ENCODE peak calls at places on chromosome 20, in ten cellular contexts. L is A673, T is endodermal cell, O is astrocyte, U is heart left ventricle, R is adrenal gland, G is PC-3, V is cardiac muscle cell, D is fibroblast of lung, S is heart right ventricle. B is an unnamed sample.

GRCh38 chr20:48478370-48478769 is 349.4 kb downstream of the PREX1 start:
- DNase-seq in L (peak), T (no peak), O (no peak), U (no peak), R (no peak), G (no peak), V (no peak), D (no peak), S (no peak), B (no peak)

GRCh38 chr20:56630086-56630493 is 984 bp downstream of the TFAP2C start:
- DNase-seq in L (peak), T (peak), O (peak), U (no peak), R (peak), G (peak), V (peak), D (no peak), S (peak), B (peak)

GRCh38 chr20:37703338-37703660 is 9.5 kb downstream of the CTNNBL1 start:
- DNase-seq in L (no peak), T (no peak), O (peak), U (no peak), R (no peak), G (no peak), V (no peak), D (no peak), S (no peak), B (no peak)

GRCh38 chr20:3071610-3072529 is at the start of gene OXT:
- DNase-seq in L (no peak), T (peak), O (no peak), U (peak), R (no peak), G (no peak), V (no peak), D (no peak), S (peak), B (peak)

GRCh38 chr20:24100370-24101011 is 111.9 kb upstream of the GGTLC1 start:
- DNase-seq in L (peak), T (peak), O (no peak), U (peak), R (peak), G (peak), V (peak), D (peak), S (no peak), B (no peak)

GRCh38 chr20:25227317-25227831 is 20.5 kb upstream of the PYGB start:
- DNase-seq in L (peak), T (no peak), O (peak), U (no peak), R (peak), G (peak), V (peak), D (peak), S (no peak), B (peak)

GRCh38 chr20:44407402-44408184 is 52.1 kb downstream of the HNF4A start:
- DNase-seq in L (no peak), T (no peak), O (peak), U (no peak), R (peak), G (peak), V (no peak), D (peak), S (no peak), B (no peak)

GRCh38 chr20:55116598-55116997 is 641.2 kb downstream of the DOK5 start:
- DNase-seq in L (no peak), T (no peak), O (no peak), U (no peak), R (no peak), G (no peak), V (no peak), D (no peak), S (no peak), B (no peak)

GRCh38 chr20:1434571-1435336 is 31.9 kb downstream of the NSFL1C start:
- DNase-seq in L (no peak), T (no peak), O (peak), U (no peak), R (no peak), G (peak), V (no peak), D (peak), S (no peak), B (no peak)

GRCh38 chr20:48282591-48283228 is 497.4 kb upstream of the SULF2 start:
- DNase-seq in L (peak), T (no peak), O (no peak), U (no peak), R (no peak), G (no peak), V (no peak), D (no peak), S (no peak), B (no peak)

GRCh38 chr20:47487175-47487917 is 14.3 kb upstream of the NCOA3 start:
- DNase-seq in L (no peak), T (no peak), O (no peak), U (no peak), R (no peak), G (no peak), V (no peak), D (no peak), S (no peak), B (no peak)

GRCh38 chr20:25247100-25247665 is 702 bp upstream of the PYGB start:
- DNase-seq in L (peak), T (peak), O (peak), U (peak), R (peak), G (peak), V (peak), D (peak), S (peak), B (no peak)

DNA sequence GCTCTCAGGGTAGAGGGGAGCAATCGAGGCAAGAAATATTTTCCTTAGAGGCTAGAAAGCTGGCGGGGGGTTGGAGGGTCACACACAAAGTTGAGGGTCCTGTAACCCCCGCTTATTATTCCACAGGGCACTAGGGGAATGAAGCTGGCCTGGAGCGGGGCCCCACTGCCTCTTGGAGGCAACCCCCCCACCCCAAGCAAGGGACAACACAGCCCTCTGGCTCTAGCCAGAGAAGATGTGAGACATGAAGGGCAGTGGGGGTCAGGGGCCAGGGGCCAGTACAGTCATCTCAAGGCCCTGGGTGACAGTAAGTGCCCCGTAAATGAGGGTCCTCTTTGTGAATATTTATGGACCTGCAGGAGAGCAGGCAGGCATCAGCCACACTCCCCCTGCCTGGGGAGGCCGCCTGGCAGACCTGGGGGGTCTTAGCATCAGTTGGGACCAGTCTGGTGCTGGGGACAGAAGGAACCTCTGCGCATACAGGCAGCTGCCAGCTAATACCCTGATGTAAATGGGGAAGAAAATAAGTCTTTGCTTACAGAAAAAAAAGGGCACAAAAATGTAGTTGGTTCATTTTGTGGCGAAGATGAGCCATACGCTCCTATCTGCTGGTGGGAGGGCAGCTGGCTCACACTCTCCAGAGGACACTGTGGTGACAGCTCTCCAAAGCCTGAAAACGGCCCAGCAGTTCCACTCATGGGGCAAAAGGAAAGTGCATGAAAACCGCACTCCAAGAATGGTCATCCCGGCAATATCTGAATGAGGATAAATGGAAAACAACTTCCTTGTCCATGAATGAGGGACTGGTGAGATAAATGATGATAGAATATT is 21.9 kb downstream of the SPATA2 start:
- DNase-seq in L (no peak), T (no peak), O (no peak), U (no peak), R (no peak), G (no peak), V (no peak), D (no peak), S (no peak), B (no peak)
- H3K4me3 ChIP-seq in L (no peak), T (no peak), O (no peak), U (peak), R (no peak), G (no peak), V (no peak), D (peak), S (peak), B (no peak)

GRCh38 chr20:6767536-6768227 is at the start of gene BMP2:
- DNase-seq in L (peak), T (peak), O (peak), U (peak), R (peak), G (peak), V (peak), D (peak), S (peak), B (peak)
- TF ChIP-seq CTCF in L (no peak), T (no peak), O (no peak), U (no peak), R (no peak), G (no peak), V (no peak), D (no peak), S (no peak), B (no peak)

DNA sequence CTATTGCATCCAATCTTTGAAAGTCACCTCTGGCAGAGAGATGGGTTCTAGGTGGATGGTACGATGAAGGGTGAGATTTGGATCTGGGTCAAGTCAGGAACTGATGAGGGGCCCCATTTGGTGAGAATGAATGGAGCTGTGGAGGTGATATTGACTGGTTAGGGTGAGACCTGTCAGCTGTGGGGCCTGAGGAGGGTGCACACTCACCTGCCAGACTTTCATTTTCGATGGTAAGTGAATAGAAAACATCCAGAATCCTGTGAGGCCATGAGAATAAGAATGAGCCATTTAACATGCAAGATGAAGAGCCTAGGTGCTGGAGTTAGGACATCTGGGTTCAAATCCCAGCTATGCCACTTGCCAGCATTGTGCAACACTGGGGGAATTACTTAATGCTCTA is 6.8 kb downstream of the SUN5 start:
- DNase-seq in L (no peak), T (no peak), O (no peak), U (no peak), R (no peak), G (no peak), V (no peak), D (no peak), S (no peak), B (no peak)
- H3K27ac ChIP-seq in L (no peak), T (no peak), O (no peak), U (no peak), R (no peak), G (no peak), V (no peak), D (no peak), S (no peak), B (no peak)

GRCh38 chr20:46011631-46012482 is 3.1 kb downstream of the MMP9 start:
- DNase-seq in L (peak), T (peak), O (no peak), U (peak), R (peak), G (peak), V (no peak), D (peak), S (peak), B (peak)
- H3K4me3 ChIP-seq in L (no peak), T (no peak), O (no peak), U (no peak), R (no peak), G (no peak), V (no peak), D (no peak), S (no peak), B (peak)

GRCh38 chr20:58670097-58670496 is 19.0 kb downstream of the STX16 start:
- DNase-seq in L (no peak), T (no peak), O (no peak), U (no peak), R (no peak), G (no peak), V (no peak), D (no peak), S (no peak), B (no peak)
- TF ChIP-seq CTCF in L (no peak), T (no peak), O (no peak), U (no peak), R (no peak), G (no peak), V (no peak), D (no peak), S (no peak), B (no peak)

B was measured in upper lobe of left lung.